ENCODE peak calls at places on chromosome 22, in four cellular contexts. One of them, this sample, is unnamed.

GRCh38 chr22:19942071-19942885 is 660 bp upstream of the TXNRD2 start:
- DNase-seq in activated CD4-positive, alpha-beta T cell treated with anti-CD3 and anti-CD28 coated beads, Interleukin-2, amount 10 ng/mL, durations not matched to agents 7 days and 5 days: no peak
- DNase-seq in GM13976: no peak
- DNase-seq in A172: peak
- DNase-seq in this sample: peak

GRCh38 chr22:19607198-19608113 is 83.2 kb upstream of the CLDN5 start:
- DNase-seq in GM13976: no peak
- DNase-seq in activated CD4-positive, alpha-beta T cell treated with anti-CD3 and anti-CD28 coated beads, Interleukin-2, amount 10 ng/mL, durations not matched to agents 7 days and 5 days: peak
- DNase-seq in A172: no peak
- DNase-seq in this sample: no peak

GRCh38 chr22:17057959-17058814 is 26.6 kb upstream of the IL17RA start:
- DNase-seq in A172: peak
- DNase-seq in activated CD4-positive, alpha-beta T cell treated with anti-CD3 and anti-CD28 coated beads, Interleukin-2, amount 10 ng/mL, durations not matched to agents 7 days and 5 days: peak
- DNase-seq in GM13976: peak
- DNase-seq in this sample: peak

GRCh38 chr22:33875316-33875715 is 45.0 kb downstream of the LARGE1 start:
- DNase-seq in activated CD4-positive, alpha-beta T cell treated with anti-CD3 and anti-CD28 coated beads, Interleukin-2, amount 10 ng/mL, durations not matched to agents 7 days and 5 days: no peak
- DNase-seq in GM13976: no peak
- DNase-seq in A172: no peak
- DNase-seq in this sample: no peak

GRCh38 chr22:27345681-27346080 is 455.9 kb downstream of the MN1 start:
- DNase-seq in A172: no peak
- DNase-seq in activated CD4-positive, alpha-beta T cell treated with anti-CD3 and anti-CD28 coated beads, Interleukin-2, amount 10 ng/mL, durations not matched to agents 7 days and 5 days: no peak
- DNase-seq in GM13976: no peak
- DNase-seq in this sample: no peak

GRCh38 chr22:33599596-33599995 is 320.7 kb downstream of the LARGE1 start:
- DNase-seq in A172: no peak
- DNase-seq in GM13976: no peak
- DNase-seq in activated CD4-positive, alpha-beta T cell treated with anti-CD3 and anti-CD28 coated beads, Interleukin-2, amount 10 ng/mL, durations not matched to agents 7 days and 5 days: no peak
- DNase-seq in this sample: no peak

GRCh38 chr22:49769691-49770315 is 57.9 kb downstream of the BRD1 start:
- DNase-seq in activated CD4-positive, alpha-beta T cell treated with anti-CD3 and anti-CD28 coated beads, Interleukin-2, amount 10 ng/mL, durations not matched to agents 7 days and 5 days: no peak
- DNase-seq in A172: no peak
- DNase-seq in GM13976: no peak
- DNase-seq in this sample: no peak

GRCh38 chr22:16824718-16825687 is at the start of gene XKR3:
- DNase-seq in GM13976: no peak
- DNase-seq in A172: peak
- DNase-seq in activated CD4-positive, alpha-beta T cell treated with anti-CD3 and anti-CD28 coated beads, Interleukin-2, amount 10 ng/mL, durations not matched to agents 7 days and 5 days: peak
- DNase-seq in this sample: peak

GRCh38 chr22:24563246-24563645 is 7.4 kb downstream of the SNRPD3 start:
- DNase-seq in A172: no peak
- DNase-seq in GM13976: no peak
- DNase-seq in activated CD4-positive, alpha-beta T cell treated with anti-CD3 and anti-CD28 coated beads, Interleukin-2, amount 10 ng/mL, durations not matched to agents 7 days and 5 days: no peak
- DNase-seq in this sample: no peak

GRCh38 chr22:43878079-43878795 is 13.6 kb downstream of the PNPLA5 start:
- DNase-seq in activated CD4-positive, alpha-beta T cell treated with anti-CD3 and anti-CD28 coated beads, Interleukin-2, amount 10 ng/mL, durations not matched to agents 7 days and 5 days: no peak
- DNase-seq in A172: no peak
- DNase-seq in GM13976: no peak
- DNase-seq in this sample: no peak

GRCh38 chr22:44085743-44086741 is 61.9 kb downstream of the PARVB start:
- DNase-seq in GM13976: peak
- DNase-seq in activated CD4-positive, alpha-beta T cell treated with anti-CD3 and anti-CD28 coated beads, Interleukin-2, amount 10 ng/mL, durations not matched to agents 7 days and 5 days: peak
- DNase-seq in A172: peak
- DNase-seq in this sample: peak

GRCh38 chr22:45718391-45718790 is 46.8 kb downstream of the ATXN10 start:
- DNase-seq in GM13976: no peak
- DNase-seq in activated CD4-positive, alpha-beta T cell treated with anti-CD3 and anti-CD28 coated beads, Interleukin-2, amount 10 ng/mL, durations not matched to agents 7 days and 5 days: no peak
- DNase-seq in A172: no peak
- DNase-seq in this sample: no peak

GRCh38 chr22:45473626-45474237 is 29.0 kb upstream of the FBLN1 start:
- DNase-seq in activated CD4-positive, alpha-beta T cell treated with anti-CD3 and anti-CD28 coated beads, Interleukin-2, amount 10 ng/mL, durations not matched to agents 7 days and 5 days: no peak
- DNase-seq in A172: no peak
- DNase-seq in GM13976: no peak
- DNase-seq in this sample: no peak

GRCh38 chr22:45589556-45589955 is 82.1 kb upstream of the ATXN10 start:
- DNase-seq in activated CD4-positive, alpha-beta T cell treated with anti-CD3 and anti-CD28 coated beads, Interleukin-2, amount 10 ng/mL, durations not matched to agents 7 days and 5 days: no peak
- DNase-seq in A172: no peak
- DNase-seq in GM13976: no peak
- DNase-seq in this sample: no peak

GRCh38 chr22:36258750-36259619 is 6.1 kb downstream of the APOL1 start:
- DNase-seq in A172: no peak
- DNase-seq in GM13976: peak
- DNase-seq in activated CD4-positive, alpha-beta T cell treated with anti-CD3 and anti-CD28 coated beads, Interleukin-2, amount 10 ng/mL, durations not matched to agents 7 days and 5 days: peak
- DNase-seq in this sample: peak

GRCh38 chr22:38087855-38088254 is 3.9 kb upstream of the SLC16A8 start:
- DNase-seq in activated CD4-positive, alpha-beta T cell treated with anti-CD3 and anti-CD28 coated beads, Interleukin-2, amount 10 ng/mL, durations not matched to agents 7 days and 5 days: no peak
- DNase-seq in GM13976: no peak
- DNase-seq in A172: no peak
- DNase-seq in this sample: no peak

GRCh38 chr22:42920101-42920820 is 63.2 kb upstream of the ARFGAP3 start:
- DNase-seq in A172: peak
- DNase-seq in GM13976: no peak
- DNase-seq in activated CD4-positive, alpha-beta T cell treated with anti-CD3 and anti-CD28 coated beads, Interleukin-2, amount 10 ng/mL, durations not matched to agents 7 days and 5 days: no peak
- DNase-seq in this sample: no peak

GRCh38 chr22:23827351-23827995 is 11.3 kb downstream of the DERL3 start:
- DNase-seq in A172: no peak
- DNase-seq in GM13976: no peak
- DNase-seq in activated CD4-positive, alpha-beta T cell treated with anti-CD3 and anti-CD28 coated beads, Interleukin-2, amount 10 ng/mL, durations not matched to agents 7 days and 5 days: no peak
- DNase-seq in this sample: no peak

GRCh38 chr22:31340360-31340759 is 5.8 kb downstream of the PATZ1 start:
- DNase-seq in A172: no peak
- DNase-seq in GM13976: no peak
- DNase-seq in activated CD4-positive, alpha-beta T cell treated with anti-CD3 and anti-CD28 coated beads, Interleukin-2, amount 10 ng/mL, durations not matched to agents 7 days and 5 days: no peak
- DNase-seq in this sample: no peak

GRCh38 chr22:49333206-49333605 is 494.5 kb downstream of the BRD1 start:
- DNase-seq in A172: no peak
- DNase-seq in activated CD4-positive, alpha-beta T cell treated with anti-CD3 and anti-CD28 coated beads, Interleukin-2, amount 10 ng/mL, durations not matched to agents 7 days and 5 days: no peak
- DNase-seq in GM13976: peak
- DNase-seq in this sample: no peak

GRCh38 chr22:18970948-18971315 is 34.8 kb upstream of the PRODH start:
- DNase-seq in activated CD4-positive, alpha-beta T cell treated with anti-CD3 and anti-CD28 coated beads, Interleukin-2, amount 10 ng/mL, durations not matched to agents 7 days and 5 days: no peak
- DNase-seq in A172: no peak
- DNase-seq in GM13976: no peak
- DNase-seq in this sample: no peak

GRCh38 chr22:37187552-37187890 is 526 bp downstream of the C1QTNF6 start:
- DNase-seq in GM13976: no peak
- DNase-seq in activated CD4-positive, alpha-beta T cell treated with anti-CD3 and anti-CD28 coated beads, Interleukin-2, amount 10 ng/mL, durations not matched to agents 7 days and 5 days: no peak
- DNase-seq in A172: peak
- DNase-seq in this sample: no peak

GRCh38 chr22:31610611-31611010 is 51.4 kb downstream of the PISD start:
- DNase-seq in activated CD4-positive, alpha-beta T cell treated with anti-CD3 and anti-CD28 coated beads, Interleukin-2, amount 10 ng/mL, durations not matched to agents 7 days and 5 days: no peak
- DNase-seq in A172: no peak
- DNase-seq in GM13976: no peak
- DNase-seq in this sample: no peak

GRCh38 chr22:20096574-20097420 is 16.8 kb downstream of the DGCR8 start:
- DNase-seq in GM13976: no peak
- DNase-seq in A172: no peak
- DNase-seq in activated CD4-positive, alpha-beta T cell treated with anti-CD3 and anti-CD28 coated beads, Interleukin-2, amount 10 ng/mL, durations not matched to agents 7 days and 5 days: no peak
- DNase-seq in this sample: no peak

GRCh38 chr22:25369133-25369532 is 149.7 kb downstream of the CRYBB2 start:
- DNase-seq in GM13976: no peak
- DNase-seq in A172: no peak
- DNase-seq in activated CD4-positive, alpha-beta T cell treated with anti-CD3 and anti-CD28 coated beads, Interleukin-2, amount 10 ng/mL, durations not matched to agents 7 days and 5 days: no peak
- DNase-seq in this sample: no peak

GRCh38 chr22:46072030-46072881 is 78.1 kb upstream of the PPARA start:
- DNase-seq in activated CD4-positive, alpha-beta T cell treated with anti-CD3 and anti-CD28 coated beads, Interleukin-2, amount 10 ng/mL, durations not matched to agents 7 days and 5 days: peak
- DNase-seq in GM13976: peak
- DNase-seq in A172: no peak
- DNase-seq in this sample: peak

GRCh38 chr22:28395520-28395919 is 284.1 kb downstream of the TTC28 start:
- DNase-seq in GM13976: no peak
- DNase-seq in activated CD4-positive, alpha-beta T cell treated with anti-CD3 and anti-CD28 coated beads, Interleukin-2, amount 10 ng/mL, durations not matched to agents 7 days and 5 days: no peak
- DNase-seq in A172: no peak
- DNase-seq in this sample: no peak

GRCh38 chr22:50613291-50613981 is 12.8 kb downstream of the MAPK8IP2 start:
- DNase-seq in GM13976: peak
- DNase-seq in activated CD4-positive, alpha-beta T cell treated with anti-CD3 and anti-CD28 coated beads, Interleukin-2, amount 10 ng/mL, durations not matched to agents 7 days and 5 days: no peak
- DNase-seq in A172: no peak
- DNase-seq in this sample: no peak

GRCh38 chr22:44712156-44712555 is 10.2 kb downstream of the PRR5 start:
- DNase-seq in GM13976: no peak
- DNase-seq in activated CD4-positive, alpha-beta T cell treated with anti-CD3 and anti-CD28 coated beads, Interleukin-2, amount 10 ng/mL, durations not matched to agents 7 days and 5 days: no peak
- DNase-seq in A172: no peak
- DNase-seq in this sample: no peak

GRCh38 chr22:48744967-48745841 is 1082.5 kb downstream of the BRD1 start:
- DNase-seq in activated CD4-positive, alpha-beta T cell treated with anti-CD3 and anti-CD28 coated beads, Interleukin-2, amount 10 ng/mL, durations not matched to agents 7 days and 5 days: no peak
- DNase-seq in A172: no peak
- DNase-seq in GM13976: no peak
- DNase-seq in this sample: no peak

GRCh38 chr22:39290724-39291161 is 28.7 kb downstream of the RPL3 start:
- DNase-seq in activated CD4-positive, alpha-beta T cell treated with anti-CD3 and anti-CD28 coated beads, Interleukin-2, amount 10 ng/mL, durations not matched to agents 7 days and 5 days: no peak
- DNase-seq in GM13976: no peak
- DNase-seq in A172: peak
- DNase-seq in this sample: no peak

GRCh38 chr22:30947821-30948454 is 20.6 kb downstream of the MORC2 start:
- DNase-seq in A172: peak
- DNase-seq in activated CD4-positive, alpha-beta T cell treated with anti-CD3 and anti-CD28 coated beads, Interleukin-2, amount 10 ng/mL, durations not matched to agents 7 days and 5 days: no peak
- DNase-seq in GM13976: peak
- DNase-seq in this sample: no peak

GRCh38 chr22:26751217-26751616 is 93.8 kb downstream of the MIAT start:
- DNase-seq in A172: no peak
- DNase-seq in GM13976: no peak
- DNase-seq in activated CD4-positive, alpha-beta T cell treated with anti-CD3 and anti-CD28 coated beads, Interleukin-2, amount 10 ng/mL, durations not matched to agents 7 days and 5 days: no peak
- DNase-seq in this sample: no peak